ENCODE peak calls at places on chromosomes 4 and X, in eight cellular contexts. One of them, this sample, is unnamed.

GRCh38 chrX:123425904-123426303 is 241.8 kb downstream of the GRIA3 start:
- DNase-seq in NB4: no peak
- DNase-seq in endothelial cell of umbilical vein: no peak
- DNase-seq in NAMALWA: no peak
- DNase-seq in NCI-H748 treated with DMSO at 0.1 percent for 48 hours: no peak
- DNase-seq in SW480: no peak
- DNase-seq in fibroblast of pulmonary artery: peak
- DNase-seq in DMS 273 treated with DMSO at 0.1 percent for 48 hours: no peak
- DNase-seq in this sample: no peak

GRCh38 chr4:33649015-33649414 is 2595.3 kb downstream of the ARAP2 start:
- DNase-seq in NB4: peak
- DNase-seq in endothelial cell of umbilical vein: no peak
- DNase-seq in NAMALWA: no peak
- DNase-seq in NCI-H748 treated with DMSO at 0.1 percent for 48 hours: no peak
- DNase-seq in SW480: peak
- DNase-seq in fibroblast of pulmonary artery: peak
- DNase-seq in DMS 273 treated with DMSO at 0.1 percent for 48 hours: no peak
- DNase-seq in this sample: no peak

GRCh38 chr4:169102011-169102410 is 92.0 kb upstream of the CBR4 start:
- DNase-seq in NB4: peak
- DNase-seq in endothelial cell of umbilical vein: peak
- DNase-seq in NAMALWA: no peak
- DNase-seq in NCI-H748 treated with DMSO at 0.1 percent for 48 hours: no peak
- DNase-seq in SW480: no peak
- DNase-seq in fibroblast of pulmonary artery: no peak
- DNase-seq in DMS 273 treated with DMSO at 0.1 percent for 48 hours: no peak
- DNase-seq in this sample: no peak

GRCh38 chr4:79308087-79308486 is 17.8 kb downstream of the NAA11 start:
- DNase-seq in NB4: no peak
- DNase-seq in endothelial cell of umbilical vein: no peak
- DNase-seq in NAMALWA: no peak
- DNase-seq in NCI-H748 treated with DMSO at 0.1 percent for 48 hours: no peak
- DNase-seq in SW480: no peak
- DNase-seq in fibroblast of pulmonary artery: no peak
- DNase-seq in DMS 273 treated with DMSO at 0.1 percent for 48 hours: no peak
- DNase-seq in this sample: no peak

GRCh38 chr4:93396274-93396673 is 432.3 kb upstream of the ATOH1 start:
- DNase-seq in NB4: no peak
- DNase-seq in endothelial cell of umbilical vein: peak
- DNase-seq in NAMALWA: no peak
- DNase-seq in NCI-H748 treated with DMSO at 0.1 percent for 48 hours: no peak
- DNase-seq in SW480: peak
- DNase-seq in fibroblast of pulmonary artery: peak
- DNase-seq in DMS 273 treated with DMSO at 0.1 percent for 48 hours: no peak
- DNase-seq in this sample: no peak

GRCh38 chr4:119517361-119518229 is 111.0 kb downstream of the PDE5A start:
- DNase-seq in NB4: no peak
- DNase-seq in endothelial cell of umbilical vein: peak
- DNase-seq in NAMALWA: no peak
- DNase-seq in NCI-H748 treated with DMSO at 0.1 percent for 48 hours: no peak
- DNase-seq in SW480: no peak
- DNase-seq in fibroblast of pulmonary artery: peak
- DNase-seq in DMS 273 treated with DMSO at 0.1 percent for 48 hours: no peak
- DNase-seq in this sample: no peak

GRCh38 chrX:39149761-39150160 is 348.5 kb downstream of the MID1IP1 start:
- DNase-seq in NB4: peak
- DNase-seq in endothelial cell of umbilical vein: peak
- DNase-seq in NAMALWA: peak
- DNase-seq in NCI-H748 treated with DMSO at 0.1 percent for 48 hours: peak
- DNase-seq in SW480: peak
- DNase-seq in fibroblast of pulmonary artery: peak
- DNase-seq in DMS 273 treated with DMSO at 0.1 percent for 48 hours: peak
- DNase-seq in this sample: peak

GRCh38 chr4:43089730-43090129 is 197.2 kb downstream of the GRXCR1 start:
- DNase-seq in NB4: no peak
- DNase-seq in endothelial cell of umbilical vein: no peak
- DNase-seq in NAMALWA: no peak
- DNase-seq in NCI-H748 treated with DMSO at 0.1 percent for 48 hours: no peak
- DNase-seq in SW480: no peak
- DNase-seq in fibroblast of pulmonary artery: peak
- DNase-seq in DMS 273 treated with DMSO at 0.1 percent for 48 hours: no peak
- DNase-seq in this sample: no peak

GRCh38 chrX:72019487-72019886 is 108.8 kb downstream of the NHSL2 start:
- DNase-seq in NB4: no peak
- DNase-seq in endothelial cell of umbilical vein: no peak
- DNase-seq in NAMALWA: no peak
- DNase-seq in NCI-H748 treated with DMSO at 0.1 percent for 48 hours: no peak
- DNase-seq in SW480: no peak
- DNase-seq in fibroblast of pulmonary artery: no peak
- DNase-seq in DMS 273 treated with DMSO at 0.1 percent for 48 hours: no peak
- DNase-seq in this sample: no peak

GRCh38 chrX:96551320-96551872 is 133.2 kb upstream of the DIAPH2 start:
- DNase-seq in NB4: no peak
- DNase-seq in endothelial cell of umbilical vein: no peak
- DNase-seq in NAMALWA: no peak
- DNase-seq in NCI-H748 treated with DMSO at 0.1 percent for 48 hours: no peak
- DNase-seq in SW480: no peak
- DNase-seq in fibroblast of pulmonary artery: no peak
- DNase-seq in DMS 273 treated with DMSO at 0.1 percent for 48 hours: no peak
- DNase-seq in this sample: no peak

GRCh38 chr4:3243066-3243775 is 5.7 kb upstream of the MSANTD1 start:
- DNase-seq in NB4: no peak
- DNase-seq in endothelial cell of umbilical vein: no peak
- DNase-seq in NAMALWA: no peak
- DNase-seq in NCI-H748 treated with DMSO at 0.1 percent for 48 hours: no peak
- DNase-seq in SW480: no peak
- DNase-seq in fibroblast of pulmonary artery: no peak
- DNase-seq in DMS 273 treated with DMSO at 0.1 percent for 48 hours: no peak
- DNase-seq in this sample: no peak

GRCh38 chr4:176883681-176884418 is 91.1 kb upstream of the VEGFC start:
- DNase-seq in NB4: no peak
- DNase-seq in endothelial cell of umbilical vein: peak
- DNase-seq in NAMALWA: no peak
- DNase-seq in NCI-H748 treated with DMSO at 0.1 percent for 48 hours: no peak
- DNase-seq in SW480: no peak
- DNase-seq in fibroblast of pulmonary artery: peak
- DNase-seq in DMS 273 treated with DMSO at 0.1 percent for 48 hours: no peak
- DNase-seq in this sample: peak

GRCh38 chr4:106496066-106496465 is 127.5 kb upstream of the GIMD1 start:
- DNase-seq in NB4: peak
- DNase-seq in endothelial cell of umbilical vein: no peak
- DNase-seq in NAMALWA: no peak
- DNase-seq in NCI-H748 treated with DMSO at 0.1 percent for 48 hours: no peak
- DNase-seq in SW480: no peak
- DNase-seq in fibroblast of pulmonary artery: no peak
- DNase-seq in DMS 273 treated with DMSO at 0.1 percent for 48 hours: no peak
- DNase-seq in this sample: no peak

GRCh38 chr4:173585876-173586572 is 56.0 kb upstream of the HAND2 start:
- DNase-seq in NB4: no peak
- DNase-seq in endothelial cell of umbilical vein: no peak
- DNase-seq in NAMALWA: no peak
- DNase-seq in NCI-H748 treated with DMSO at 0.1 percent for 48 hours: no peak
- DNase-seq in SW480: no peak
- DNase-seq in fibroblast of pulmonary artery: no peak
- DNase-seq in DMS 273 treated with DMSO at 0.1 percent for 48 hours: no peak
- DNase-seq in this sample: no peak